ENCODE peak calls at places on chromosomes 13 and 19, in ten cellular contexts. V is heart right ventricle, A is tibial nerve, I is mesendoderm, K is neuronal stem cell, P is transverse colon, R is tibial artery, W is brain microvascular endothelial cell, U is body of pancreas, H is cardiac muscle cell. Q is an unnamed sample.
A peak's percentile ranks its signal among the peaks of the same experiment; 100 is the strongest.

GRCh38 chr13:110819203-110820014 is 95.5 kb downstream of the ANKRD10 start:
- DNase-seq in K (peak; percentile 79), R (peak; percentile 87), W (peak; percentile 60), A (peak; percentile 81), V (peak; percentile 81), H (peak; percentile 76), P (peak; percentile 84), I (peak; percentile 79), U (peak; percentile 80), Q (peak; percentile 42)

GRCh38 chr19:29089315-29089855 is 123.6 kb downstream of the UQCRFS1 start:
- DNase-seq in V (no peak), U (peak; percentile 4), P (no peak), A (no peak), R (no peak), H (no peak), W (no peak), I (no peak), K (no peak), Q (no peak)

GRCh38 chr13:73481877-73482445 is 423.2 kb downstream of the KLF5 start:
- DNase-seq in R (no peak), A (no peak), I (no peak), K (no peak), P (no peak), H (no peak), W (no peak), U (no peak), V (no peak), Q (no peak)

GRCh38 chr13:23941216-23941615 is 43.9 kb upstream of the C1QTNF9B start:
- DNase-seq in P (no peak), I (no peak), H (no peak), K (no peak), A (no peak), R (no peak), V (no peak), U (no peak), W (no peak), Q (no peak)

GRCh38 chr19:2675892-2676291 is 26.6 kb downstream of the GNG7 start:
- DNase-seq in I (no peak), K (no peak), R (no peak), W (no peak), U (no peak), P (no peak), H (no peak), V (no peak), A (no peak), Q (no peak)

GRCh38 chr13:34019870-34020269 is 201.9 kb downstream of the RFC3 start:
- DNase-seq in W (no peak), A (no peak), P (no peak), U (no peak), K (no peak), I (peak; percentile 36), H (no peak), V (no peak), R (no peak), Q (no peak)

GRCh38 chr13:49540552-49540951 is 44.8 kb downstream of the PHF11 start:
- DNase-seq in V (no peak), W (no peak), P (no peak), A (no peak), K (peak; percentile 35), I (peak; percentile 42), R (no peak), U (no peak), H (no peak), Q (no peak)

GRCh38 chr13:28136916-28137315 is 1.4 kb upstream of the PAN3 start:
- DNase-seq in V (no peak), P (no peak), W (no peak), R (no peak), I (no peak), A (no peak), H (no peak), U (no peak), K (no peak), Q (no peak)

GRCh38 chr19:51240866-51241265 is 10.0 kb upstream of the SIGLECL1 start:
- DNase-seq in H (no peak), U (no peak), I (no peak), K (no peak), V (no peak), R (no peak), A (no peak), W (no peak), P (no peak), Q (no peak)

GRCh38 chr19:8592231-8593009 is 15.2 kb upstream of the MYO1F start:
- DNase-seq in W (peak; percentile 99), P (peak; percentile 90), R (peak; percentile 99), V (peak; percentile 96), I (peak; percentile 99), A (peak; percentile 99), H (peak; percentile 100), K (peak; percentile 100), U (peak; percentile 92), Q (peak; percentile 58)

GRCh38 chr13:51588406-51588949 is 4.2 kb downstream of the WDFY2 start:
- DNase-seq in I (no peak), H (no peak), A (no peak), U (no peak), K (no peak), W (no peak), V (no peak), P (no peak), R (no peak), Q (no peak)

GRCh38 chr13:75759531-75759930 is 123.4 kb downstream of the LMO7 start:
- DNase-seq in H (no peak), R (no peak), U (no peak), I (no peak), A (no peak), V (no peak), K (no peak), W (no peak), P (no peak), Q (no peak)

GRCh38 chr19:2542341-2543069 is 66.6 kb downstream of the GADD45B start:
- DNase-seq in V (no peak), H (peak; percentile 27), W (peak; percentile 83), U (peak; percentile 49), A (no peak), I (peak; percentile 70), K (no peak), R (no peak), P (peak; percentile 34), Q (no peak)

GRCh38 chr13:23516190-23516589 is 54.0 kb upstream of the TNFRSF19 start:
- DNase-seq in A (no peak), H (no peak), U (no peak), R (no peak), V (no peak), W (peak; percentile 9), P (no peak), K (no peak), I (peak; percentile 91), Q (no peak)

GRCh38 chr13:43077446-43077845 is 54.1 kb downstream of the DNAJC15 start:
- DNase-seq in V (no peak), A (no peak), I (peak; percentile 69), K (no peak), H (no peak), U (no peak), R (no peak), W (no peak), P (no peak), Q (no peak)
- H3K27ac ChIP-seq in V (no peak overlapping the region), A (no peak overlapping the region), I (no peak overlapping the region), K (peak overlapping the region; percentile 40), H (peak overlapping the region; percentile 90), U (no peak overlapping the region), R (no peak overlapping the region), W (no peak overlapping the region), P (no peak overlapping the region), Q (no peak overlapping the region)

GRCh38 chr19:5092444-5092843 is 123.5 kb downstream of the KDM4B start:
- DNase-seq in W (no peak), A (no peak), K (no peak), I (no peak), R (no peak), U (no peak), P (no peak), H (no peak), V (no peak), Q (no peak)

GRCh38 chr19:5090465-5090779 is 121.5 kb downstream of the KDM4B start:
- DNase-seq in H (no peak), W (no peak), U (no peak), P (no peak), R (no peak), V (no peak), I (no peak), A (no peak), K (no peak), Q (no peak)

GRCh38 chr19:5090780-5091575 is 122.1 kb downstream of the KDM4B start:
- DNase-seq in H (peak; percentile 88), A (peak; percentile 33), I (peak; percentile 50), P (no peak), K (peak; percentile 24), R (peak; percentile 81), V (peak; percentile 54), U (peak; percentile 43), W (peak; percentile 24), Q (peak; percentile 24)

GRCh38 chr19:5093297-5093858 is 124.5 kb downstream of the KDM4B start:
- DNase-seq in K (no peak), V (peak; percentile 62), U (peak; percentile 66), W (no peak), P (no peak), H (no peak), I (no peak), R (no peak), A (peak; percentile 36), Q (no peak)

DNA sequence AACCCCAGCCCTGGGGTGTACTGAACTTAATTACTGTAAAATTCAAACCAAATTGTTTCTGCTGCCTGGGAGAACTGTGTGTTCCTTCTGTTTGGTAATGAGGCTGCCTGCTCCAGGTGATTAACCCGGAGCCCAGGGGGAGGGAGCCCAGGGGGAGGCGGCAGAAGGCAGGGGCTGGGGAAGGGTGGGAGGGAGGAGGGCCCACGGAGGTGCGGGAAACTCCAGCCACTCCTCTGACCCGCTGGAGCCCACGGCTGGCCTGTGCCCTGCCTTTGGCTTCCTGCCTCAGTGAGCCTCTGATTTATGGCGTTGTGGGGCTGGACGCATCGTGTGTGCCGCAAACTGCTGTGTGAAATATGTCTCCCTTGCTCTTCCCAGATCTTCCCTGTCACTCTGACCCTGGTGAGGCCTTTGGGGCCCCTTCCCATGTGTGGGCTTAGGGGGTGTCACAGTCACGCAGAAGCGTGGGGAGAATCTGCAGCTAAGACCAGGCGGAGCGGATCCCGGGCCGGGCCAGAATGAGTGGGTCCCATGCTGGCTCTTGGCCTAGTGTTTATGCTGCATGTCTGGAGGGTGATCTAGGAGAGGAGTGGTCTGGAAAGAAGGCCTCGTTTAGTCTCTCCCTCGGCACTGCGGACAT is 122.8 kb downstream of the KDM4B start:
- DNase-seq in A (peak; percentile 41), P (no peak), V (no peak), K (no peak), I (no peak), W (no peak), H (no peak), R (peak; percentile 79), U (peak; percentile 46), Q (no peak)
- H3K27ac ChIP-seq in A (peak overlapping the region; percentile 89), P (peak overlapping the region; percentile 71), V (no peak overlapping the region), K (peak overlapping the region; percentile 53), I (no peak overlapping the region), W (peak overlapping the region; percentile 36), H (peak overlapping the region; percentile 95), R (peak overlapping the region; percentile 64), U (peak overlapping the region; percentile 69), Q (no peak overlapping the region)

GRCh38 chr19:46385636-46386035 is 27.7 kb downstream of the CCDC8 start:
- DNase-seq in H (no peak), A (no peak), P (no peak), V (no peak), I (no peak), U (no peak), R (no peak), K (no peak), W (no peak), Q (no peak)
- H3K27ac ChIP-seq in H (no peak overlapping the region), A (no peak overlapping the region), P (no peak overlapping the region), V (no peak overlapping the region), I (no peak overlapping the region), U (no peak overlapping the region), R (no peak overlapping the region), K (no peak overlapping the region), W (no peak overlapping the region), Q (no peak overlapping the region)

GRCh38 chr19:44072543-44073401 is 813 bp downstream of the ZNF284 start:
- DNase-seq in P (no peak), V (no peak), R (no peak), U (no peak), I (no peak), W (no peak), K (no peak), A (no peak), H (no peak), Q (no peak)
- H3K27ac ChIP-seq in P (no peak overlapping the region), V (no peak overlapping the region), R (peak overlapping the region; percentile 50), U (no peak overlapping the region), I (no peak overlapping the region), W (no peak overlapping the region), K (no peak overlapping the region), A (no peak overlapping the region), H (no peak overlapping the region), Q (no peak overlapping the region)

Q was measured in caudate nucleus.